ENCODE peak calls at places on chromosome 3, in seven cellular contexts. Y, B, U, T, O, E and Q are unnamed samples.

GRCh38 chr3:106945435-106945834 is 431.8 kb upstream of the CCDC54 start:
- DNase-seq in Y (no peak), B (no peak), U (no peak), T (no peak), O (no peak), E (no peak), Q (no peak)

GRCh38 chr3:143977326-143978262 is 6.0 kb downstream of the DIPK2A start:
- DNase-seq in Y (no peak), B (no peak), U (peak), T (no peak), O (no peak), E (no peak), Q (no peak)

GRCh38 chr3:3806092-3806491 is 6.9 kb downstream of the LRRN1 start:
- DNase-seq in Y (no peak), B (no peak), U (no peak), T (no peak), O (no peak), E (no peak), Q (no peak)

GRCh38 chr3:50273689-50274065 is 4.7 kb downstream of the SEMA3B start:
- DNase-seq in Y (no peak), B (no peak), U (no peak), T (no peak), O (no peak), E (no peak), Q (no peak)

GRCh38 chr3:30012941-30013543 is 593.4 kb upstream of the TGFBR2 start:
- DNase-seq in Y (peak), B (peak), U (peak), T (peak), O (peak), E (no peak), Q (peak)

GRCh38 chr3:42653303-42653559 is 266 bp upstream of the ZBTB47 start:
- DNase-seq in Y (no peak), B (no peak), U (no peak), T (no peak), O (no peak), E (no peak), Q (no peak)

GRCh38 chr3:30426319-30426993 is 179.9 kb upstream of the TGFBR2 start:
- DNase-seq in Y (no peak), B (no peak), U (no peak), T (peak), O (no peak), E (peak), Q (no peak)

GRCh38 chr3:89252865-89253264 is 145.4 kb downstream of the EPHA3 start:
- DNase-seq in Y (no peak), B (no peak), U (no peak), T (no peak), O (no peak), E (no peak), Q (no peak)

GRCh38 chr3:45191424-45191823 is 34.7 kb downstream of the TMEM158 start:
- DNase-seq in Y (no peak), B (no peak), U (no peak), T (no peak), O (no peak), E (no peak), Q (no peak)
- H3K27ac ChIP-seq in Y (no peak), B (peak), U (no peak), T (peak), O (no peak), E (no peak), Q (no peak)

DNA sequence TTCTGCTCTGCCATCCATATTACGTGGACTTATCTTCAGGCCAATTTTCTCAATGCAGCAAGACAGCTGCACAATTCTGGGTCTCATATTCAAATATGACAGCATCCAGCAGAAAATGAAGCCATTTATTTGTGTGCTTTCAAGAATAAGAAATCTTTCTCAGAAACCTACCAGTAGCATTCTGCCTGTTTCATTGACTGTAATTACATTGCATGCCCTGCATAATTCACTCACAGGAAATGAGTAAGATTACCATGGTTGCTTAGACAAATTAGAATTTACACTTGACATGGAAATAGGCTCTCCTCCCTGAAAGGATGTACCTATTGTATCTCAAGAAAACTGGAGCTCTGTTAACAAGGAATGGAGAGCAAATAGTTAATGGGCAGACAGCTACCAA is 346.6 kb upstream of the DCBLD2 start:
- DNase-seq in Y (no peak), B (no peak), U (no peak), T (no peak), O (no peak), E (no peak), Q (no peak)
- TF ChIP-seq POLR2AphosphoS5 in Y (no peak), B (no peak), U (no peak), T (no peak), O (no peak), E (no peak), Q (no peak)

DNA sequence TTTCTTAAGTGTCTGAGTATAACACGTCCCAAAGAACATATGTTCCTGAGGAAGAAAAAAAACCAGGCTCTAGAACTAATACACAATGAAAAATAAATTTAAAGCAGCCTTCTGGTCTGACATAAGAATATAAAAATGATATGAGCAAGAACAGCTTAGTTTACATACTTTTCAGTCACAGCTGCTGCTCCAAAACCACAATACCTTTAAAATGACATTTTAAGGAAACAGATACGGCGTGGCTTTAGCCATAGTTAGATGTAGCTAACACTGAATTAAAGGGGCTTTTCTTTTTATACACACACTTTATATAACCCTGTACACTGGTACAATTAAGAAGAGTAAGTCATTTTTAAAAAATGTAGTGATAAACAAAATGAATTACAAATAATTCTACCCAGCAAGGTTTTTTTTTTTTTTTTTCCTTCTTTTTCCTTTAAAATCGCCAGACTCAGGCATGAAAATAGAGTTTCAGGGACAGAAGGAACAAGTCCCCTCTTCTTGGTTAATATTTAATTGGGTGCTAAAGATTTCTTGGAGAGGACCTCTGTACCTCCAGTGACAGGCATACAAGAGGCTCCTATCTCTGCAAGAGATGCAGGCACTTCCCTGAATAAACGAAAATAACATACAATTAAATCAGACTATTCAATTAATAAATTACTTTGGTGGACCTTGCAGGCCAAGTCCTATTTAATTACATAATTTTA is 265.6 kb downstream of the FOXP1 start:
- DNase-seq in Y (no peak), B (no peak), U (no peak), T (no peak), O (no peak), E (no peak), Q (no peak)
- H3K27ac ChIP-seq in Y (no peak), B (no peak), U (no peak), T (peak), O (no peak), E (peak), Q (peak)

DNA sequence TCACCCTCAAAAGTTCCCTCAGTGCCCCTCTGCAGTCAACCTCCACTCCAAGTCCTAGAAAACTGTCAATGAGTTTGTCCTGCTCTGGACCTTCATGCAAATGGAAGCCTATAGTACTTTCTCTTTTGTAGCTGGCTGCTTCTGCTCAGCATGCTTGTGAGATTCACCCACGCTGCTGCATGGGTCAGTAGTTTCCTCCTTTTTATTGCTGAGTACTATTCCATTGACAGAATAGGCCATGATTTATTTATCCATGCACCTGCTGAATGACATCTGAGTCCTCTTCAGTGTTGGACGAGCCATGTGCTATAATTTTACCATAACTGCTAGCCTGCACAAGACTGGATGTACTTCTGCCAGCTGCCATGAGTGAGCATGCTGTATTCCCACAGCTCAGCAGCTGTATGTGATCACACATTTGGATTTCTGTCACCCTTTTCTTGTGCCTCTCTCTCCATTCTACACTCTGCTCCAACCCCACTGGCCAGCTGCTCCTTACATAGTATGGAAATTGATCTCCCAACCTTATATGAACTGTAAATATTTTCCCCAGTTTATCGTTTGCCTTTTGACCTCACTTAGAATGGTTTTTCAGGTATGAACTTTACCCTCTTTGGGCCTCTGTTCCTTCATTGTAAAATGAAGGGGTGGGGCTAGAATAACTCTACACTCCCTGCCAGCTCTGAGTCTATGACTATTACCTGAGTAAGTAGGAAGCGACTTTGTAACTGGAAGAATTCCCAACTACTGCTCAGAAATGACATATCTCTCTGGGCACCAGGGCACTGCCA is 26.2 kb downstream of the CDCP1 start:
- DNase-seq in Y (no peak), B (no peak), U (no peak), T (no peak), O (no peak), E (no peak), Q (no peak)
- TF ChIP-seq POLR2AphosphoS5 in Y (no peak), B (no peak), U (no peak), T (no peak), O (no peak), E (no peak), Q (no peak)